ENCODE peak calls at places on chromosomes 2 and 18, in five cellular contexts. E is body of pancreas, P is Daoy, K is amniotic stem cell, F is iPS DF 19.7. Z is an unnamed sample.

GRCh38 chr18:12336887-12337286 is 28.8 kb downstream of the TUBB6 start:
- DNase-seq in P (peak; percentile 60), K (no peak), F (no peak), E (no peak), Z (no peak)

GRCh38 chr18:9029131-9029530 is 73.4 kb upstream of the NDUFV2 start:
- DNase-seq in E (no peak), P (no peak), F (no peak), K (no peak), Z (no peak)

GRCh38 chr2:159326569-159327255 is 40.2 kb upstream of the WDSUB1 start:
- DNase-seq in K (no peak), P (no peak), E (no peak), F (no peak), Z (no peak)

GRCh38 chr18:29459986-29460385 is 1283.1 kb upstream of the CDH2 start:
- DNase-seq in K (no peak), E (no peak), P (no peak), F (no peak), Z (no peak)

GRCh38 chr2:228140934-228141528 is 40.5 kb downstream of the SPHKAP start:
- DNase-seq in E (no peak), F (no peak), P (no peak), K (no peak), Z (no peak)

GRCh38 chr2:67057901-67058703 is 339.0 kb upstream of the ETAA1 start:
- DNase-seq in P (no peak), E (no peak), F (no peak), K (no peak), Z (no peak)

GRCh38 chr2:15711126-15711860 is 119.6 kb downstream of the DDX1 start:
- DNase-seq in K (no peak), F (no peak), E (no peak), P (no peak), Z (no peak)

GRCh38 chr2:25903216-25903776 is 25.0 kb upstream of the ASXL2 start:
- DNase-seq in F (no peak), E (no peak), P (peak; percentile 17), K (no peak), Z (no peak)

GRCh38 chr2:45069711-45070664 is 60.7 kb upstream of the SIX2 start:
- DNase-seq in E (no peak), F (no peak), P (no peak), K (no peak), Z (no peak)

GRCh38 chr2:229407170-229407569 is 136.1 kb upstream of the PID1 start:
- DNase-seq in P (peak; percentile 72), K (no peak), E (peak; percentile 34), F (no peak), Z (no peak)

GRCh38 chr18:31738460-31739407 is 21.9 kb downstream of the SLC25A52 start:
- DNase-seq in E (no peak), P (peak; percentile 10), K (no peak), F (no peak), Z (no peak)

GRCh38 chr2:144518744-144519596 is 949 bp downstream of the ZEB2 start:
- DNase-seq in P (no peak), E (no peak), F (no peak), K (no peak), Z (no peak)

GRCh38 chr2:104597942-104598341 is 256.0 kb upstream of the POU3F3 start:
- DNase-seq in F (no peak), P (no peak), K (no peak), E (no peak), Z (no peak)

GRCh38 chr18:50131591-50131990 is 63.4 kb downstream of the MYO5B start:
- DNase-seq in K (no peak), P (peak; percentile 25), F (no peak), E (no peak), Z (no peak)

GRCh38 chr2:231069379-231070054 is 12.8 kb downstream of the PSMD1 start:
- DNase-seq in P (no peak), K (no peak), F (no peak), E (no peak), Z (no peak)

GRCh38 chr2:74876081-74876886 is 42.4 kb downstream of the HK2 start:
- DNase-seq in E (peak; percentile 39), K (peak; percentile 5), P (peak; percentile 22), F (no peak), Z (peak; percentile 68)

GRCh38 chr2:84217446-84217845 is 241.6 kb downstream of the SUCLG1 start:
- DNase-seq in P (no peak), E (no peak), F (no peak), K (no peak), Z (no peak)

GRCh38 chr18:24989760-24990547 is 362.0 kb downstream of the ZNF521 start:
- DNase-seq in F (no peak), P (no peak), E (no peak), K (no peak), Z (no peak)

GRCh38 chr2:105403785-105404698 is 5.2 kb upstream of the FHL2 start:
- DNase-seq in K (peak; percentile 61), P (peak; percentile 96), F (no peak), E (no peak), Z (no peak)

Z was measured in central memory CD4-positive, alpha-beta T cell.